ENCODE peak calls at places on chromosomes 7 and 10, in seven cellular contexts. One of them, this sample, is unnamed.

GRCh38 chr10:12062754-12063482 is 5.8 kb upstream of the DHTKD1 start:
- DNase-seq in effector memory CD4-positive, alpha-beta T cell: no peak
- DNase-seq in cardiac septum: no peak
- DNase-seq in activated CD4-positive, CD25-positive, alpha-beta regulatory T cell: no peak
- DNase-seq in T-cell: no peak
- DNase-seq in NCI-H1417 treated with DMSO at 0.1 percent for 48 hours: no peak
- DNase-seq in activated naive CD8-positive, alpha-beta T cell treated with anti-CD3 and anti-CD28 coated beads for 36 hours: no peak
- DNase-seq in this sample: no peak

GRCh38 chr10:131790021-131790420 is 110.8 kb upstream of the PPP2R2D start:
- DNase-seq in T-cell: no peak
- DNase-seq in activated naive CD8-positive, alpha-beta T cell treated with anti-CD3 and anti-CD28 coated beads for 36 hours: peak; percentile 50
- DNase-seq in NCI-H1417 treated with DMSO at 0.1 percent for 48 hours: no peak
- DNase-seq in cardiac septum: peak; percentile 35
- DNase-seq in effector memory CD4-positive, alpha-beta T cell: no peak
- DNase-seq in activated CD4-positive, CD25-positive, alpha-beta regulatory T cell: no peak
- DNase-seq in this sample: no peak

GRCh38 chr7:152872061-152872744 is 112.7 kb downstream of the ACTR3B start:
- DNase-seq in cardiac septum: peak; percentile 63
- DNase-seq in effector memory CD4-positive, alpha-beta T cell: no peak
- DNase-seq in activated naive CD8-positive, alpha-beta T cell treated with anti-CD3 and anti-CD28 coated beads for 36 hours: no peak
- DNase-seq in activated CD4-positive, CD25-positive, alpha-beta regulatory T cell: no peak
- DNase-seq in NCI-H1417 treated with DMSO at 0.1 percent for 48 hours: no peak
- DNase-seq in T-cell: no peak
- DNase-seq in this sample: no peak

GRCh38 chr7:112411186-112411795 is 39.0 kb upstream of the IFRD1 start:
- DNase-seq in NCI-H1417 treated with DMSO at 0.1 percent for 48 hours: no peak
- DNase-seq in activated CD4-positive, CD25-positive, alpha-beta regulatory T cell: no peak
- DNase-seq in cardiac septum: no peak
- DNase-seq in effector memory CD4-positive, alpha-beta T cell: no peak
- DNase-seq in activated naive CD8-positive, alpha-beta T cell treated with anti-CD3 and anti-CD28 coated beads for 36 hours: no peak
- DNase-seq in T-cell: no peak
- DNase-seq in this sample: peak; percentile 68

GRCh38 chr10:78957471-78958039 is 111.2 kb upstream of the ZMIZ1 start:
- DNase-seq in T-cell: no peak
- DNase-seq in activated naive CD8-positive, alpha-beta T cell treated with anti-CD3 and anti-CD28 coated beads for 36 hours: no peak
- DNase-seq in NCI-H1417 treated with DMSO at 0.1 percent for 48 hours: no peak
- DNase-seq in activated CD4-positive, CD25-positive, alpha-beta regulatory T cell: no peak
- DNase-seq in effector memory CD4-positive, alpha-beta T cell: no peak
- DNase-seq in cardiac septum: no peak
- DNase-seq in this sample: no peak

GRCh38 chr7:3089493-3089892 is 45.8 kb upstream of the CARD11 start:
- DNase-seq in activated naive CD8-positive, alpha-beta T cell treated with anti-CD3 and anti-CD28 coated beads for 36 hours: no peak
- DNase-seq in effector memory CD4-positive, alpha-beta T cell: no peak
- DNase-seq in NCI-H1417 treated with DMSO at 0.1 percent for 48 hours: no peak
- DNase-seq in T-cell: no peak
- DNase-seq in cardiac septum: no peak
- DNase-seq in activated CD4-positive, CD25-positive, alpha-beta regulatory T cell: no peak
- DNase-seq in this sample: peak; percentile 52

GRCh38 chr10:123769647-123770046 is 103.5 kb downstream of the GPR26 start:
- DNase-seq in activated naive CD8-positive, alpha-beta T cell treated with anti-CD3 and anti-CD28 coated beads for 36 hours: no peak
- DNase-seq in T-cell: no peak
- DNase-seq in activated CD4-positive, CD25-positive, alpha-beta regulatory T cell: no peak
- DNase-seq in NCI-H1417 treated with DMSO at 0.1 percent for 48 hours: no peak
- DNase-seq in effector memory CD4-positive, alpha-beta T cell: no peak
- DNase-seq in cardiac septum: no peak
- DNase-seq in this sample: no peak

GRCh38 chr7:129066290-129067131 is 11.6 kb upstream of the TNPO3 start:
- DNase-seq in activated naive CD8-positive, alpha-beta T cell treated with anti-CD3 and anti-CD28 coated beads for 36 hours: no peak
- DNase-seq in T-cell: no peak
- DNase-seq in effector memory CD4-positive, alpha-beta T cell: no peak
- DNase-seq in NCI-H1417 treated with DMSO at 0.1 percent for 48 hours: no peak
- DNase-seq in activated CD4-positive, CD25-positive, alpha-beta regulatory T cell: no peak
- DNase-seq in cardiac septum: no peak
- DNase-seq in this sample: peak; percentile 9

GRCh38 chr7:43869898-43870240 is 552 bp upstream of the MRPS24 start:
- DNase-seq in T-cell: no peak
- DNase-seq in activated naive CD8-positive, alpha-beta T cell treated with anti-CD3 and anti-CD28 coated beads for 36 hours: peak; percentile 26
- DNase-seq in NCI-H1417 treated with DMSO at 0.1 percent for 48 hours: no peak
- DNase-seq in effector memory CD4-positive, alpha-beta T cell: no peak
- DNase-seq in cardiac septum: no peak
- DNase-seq in activated CD4-positive, CD25-positive, alpha-beta regulatory T cell: no peak
- DNase-seq in this sample: peak; percentile 52